ENCODE peak calls at places on chromosome 18, in nine cellular contexts. L is mucosa of descending colon; Q is fibroblast of the aortic adventitia; G is GM12865; U is CD8-positive, alpha-beta T cell; Z is adrenal gland; A is PC-9; D is HCT116; H is fibroblast of lung. E is an unnamed sample.
A peak's percentile ranks its signal among the peaks of the same experiment; 100 is the strongest.

GRCh38 chr18:23135679-23136325 is 517 bp downstream of the CABLES1 start:
- DNase-seq in U (no peak), H (no peak), G (peak; percentile 53), Z (no peak), L (peak; percentile 70), Q (no peak), A (no peak), D (no peak), E (no peak)

GRCh38 chr18:35835366-35835765 is 137.1 kb upstream of the RMP24 start:
- DNase-seq in U (no peak), L (no peak), H (no peak), Z (no peak), Q (no peak), G (no peak), A (no peak), D (no peak), E (no peak)

GRCh38 chr18:45793295-45793965 is 32.0 kb upstream of the SIGLEC15 start:
- DNase-seq in A (peak; percentile 100), H (peak; percentile 85), L (no peak), U (no peak), D (peak; percentile 75), G (peak; percentile 43), Q (peak; percentile 90), Z (peak; percentile 27), E (peak; percentile 90)

GRCh38 chr18:23191952-23192662 is 56.8 kb downstream of the CABLES1 start:
- DNase-seq in Q (peak; percentile 76), H (peak; percentile 76), L (peak; percentile 53), U (no peak), D (no peak), Z (peak; percentile 61), A (no peak), G (peak; percentile 28), E (peak; percentile 70)

GRCh38 chr18:77106331-77106730 is 26.3 kb downstream of the MBP start:
- DNase-seq in D (no peak), H (no peak), G (peak; percentile 71), A (no peak), Z (no peak), U (peak; percentile 73), L (no peak), Q (no peak), E (no peak)

GRCh38 chr18:44777429-44778192 is 96.9 kb downstream of the SETBP1 start:
- DNase-seq in L (no peak), H (no peak), G (no peak), Q (peak; percentile 49), D (no peak), A (no peak), U (no peak), Z (no peak), E (no peak)

GRCh38 chr18:54223568-54224241 is 764 bp downstream of the MBD2 start:
- DNase-seq in D (peak; percentile 59), A (peak; percentile 77), H (peak; percentile 92), G (peak; percentile 77), Z (peak; percentile 80), U (peak; percentile 8), L (peak; percentile 67), Q (peak; percentile 96), E (peak; percentile 97)

GRCh38 chr18:44887227-44887631 is 206.5 kb downstream of the SETBP1 start:
- DNase-seq in A (peak; percentile 66), Z (no peak), H (no peak), Q (peak; percentile 61), D (no peak), G (peak; percentile 68), U (no peak), L (no peak), E (peak; percentile 87)

GRCh38 chr18:78722959-78723706 is 256.5 kb upstream of the SALL3 start:
- DNase-seq in Z (no peak), H (no peak), Q (no peak), G (no peak), D (no peak), A (no peak), U (no peak), L (no peak), E (no peak)

GRCh38 chr18:11944786-11945185 is 36.5 kb upstream of the IMPA2 start:
- DNase-seq in U (no peak), A (no peak), L (no peak), D (no peak), Z (no peak), G (no peak), Q (no peak), H (no peak), E (no peak)

DNA sequence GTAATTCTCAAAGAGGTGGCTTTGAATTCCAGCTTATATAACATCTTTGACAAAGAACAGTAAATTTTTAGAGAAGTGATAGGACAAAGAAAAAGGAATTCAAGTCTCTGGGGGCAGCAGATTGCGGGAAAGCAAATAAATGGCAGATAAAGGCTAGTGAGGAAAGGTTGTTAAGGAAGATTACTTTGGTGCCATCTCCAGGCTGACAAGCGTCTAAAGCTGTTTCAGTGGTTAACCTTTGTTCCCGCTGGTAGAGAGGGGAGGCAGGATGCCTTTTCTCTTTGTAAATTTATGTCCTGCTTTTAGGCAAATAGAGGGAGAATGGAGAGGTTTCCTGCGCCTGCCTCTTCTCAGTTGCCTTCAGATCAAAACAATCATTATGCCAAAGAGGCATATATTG is 431.2 kb upstream of the CHST9 start:
- DNase-seq in U (no peak), A (no peak), Q (no peak), H (no peak), Z (no peak), L (no peak), G (no peak), D (no peak), E (no peak)
- H3K4me3 ChIP-seq in U (no peak overlapping the region), A (no peak overlapping the region), Q (no peak overlapping the region), H (no peak overlapping the region), Z (no peak overlapping the region), L (no peak overlapping the region), G (no peak overlapping the region), D (no peak overlapping the region), E (no peak overlapping the region)

GRCh38 chr18:62301322-62301721 is 23.8 kb upstream of the TNFRSF11A start:
- DNase-seq in Z (no peak), H (no peak), U (no peak), D (no peak), L (no peak), G (no peak), Q (no peak), A (no peak), E (no peak)

GRCh38 chr18:62300359-62300963 is 24.6 kb upstream of the TNFRSF11A start:
- DNase-seq in H (no peak), U (no peak), Q (no peak), A (no peak), Z (no peak), L (no peak), G (no peak), D (no peak), E (no peak)
- TF ChIP-seq CTCF in H (no peak), U (no peak), Q (no peak), A (no peak), Z (no peak), L (no peak), G (no peak), D (no peak), E (no peak)

DNA sequence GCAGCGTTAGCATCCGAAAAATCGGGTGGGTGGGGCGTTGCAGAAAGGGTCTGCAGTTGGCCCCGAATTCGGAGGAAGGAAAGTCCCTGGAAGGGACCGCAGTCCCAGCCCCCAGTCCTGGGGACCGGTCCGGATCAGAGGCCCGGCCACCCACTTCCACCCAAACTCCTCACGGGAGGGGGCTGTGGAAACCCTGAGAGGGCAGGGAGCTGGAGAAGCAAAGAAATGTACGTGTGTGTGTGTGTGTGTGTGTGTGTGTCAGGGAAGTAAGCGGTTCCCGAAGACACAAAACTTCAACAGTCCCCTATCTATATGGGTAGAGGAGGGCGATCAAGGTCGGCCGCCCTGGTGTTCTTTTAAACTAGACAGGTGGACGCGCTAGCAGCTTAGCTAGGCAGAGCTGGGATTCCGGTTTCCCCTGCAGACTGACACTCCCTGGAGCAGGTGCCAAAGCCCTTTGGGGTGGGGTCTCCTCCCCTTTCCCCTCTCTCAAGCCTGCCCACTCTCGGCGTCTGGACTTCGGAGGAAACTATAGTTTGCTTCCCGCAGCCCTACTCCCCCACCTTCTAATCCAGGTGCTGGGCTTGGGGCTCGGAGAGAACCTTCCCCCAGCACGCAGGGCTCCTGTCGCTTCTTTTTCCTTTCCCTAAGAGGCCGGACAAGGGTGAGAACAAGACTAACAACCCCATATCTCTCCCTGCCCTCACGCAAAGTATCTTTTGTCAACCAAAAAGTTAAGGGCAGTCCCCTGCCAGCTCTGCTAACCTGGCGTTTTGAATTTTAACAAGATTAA is 4.8 kb upstream of the ONECUT2 start:
- DNase-seq in H (no peak), D (no peak), U (no peak), A (no peak), Z (no peak), G (no peak), Q (no peak), L (no peak), E (no peak)
- H3K4me3 ChIP-seq in H (no peak overlapping the region), D (no peak overlapping the region), U (no peak overlapping the region), A (no peak overlapping the region), Z (peak overlapping the region; percentile 18), G (no peak overlapping the region), Q (no peak overlapping the region), L (no peak overlapping the region), E (no peak overlapping the region)

GRCh38 chr18:50986360-50987087 is 18.7 kb downstream of the ELAC1 start:
- DNase-seq in H (no peak), Z (no peak), L (no peak), G (no peak), U (no peak), Q (peak; percentile 45), D (no peak), A (peak; percentile 50), E (peak; percentile 73)

GRCh38 chr18:50982086-50982801 is 14.4 kb downstream of the ELAC1 start:
- DNase-seq in L (peak; percentile 39), Q (no peak), A (no peak), Z (no peak), H (no peak), U (no peak), D (no peak), G (no peak), E (no peak)

GRCh38 chr18:50987261-50987660 is 19.4 kb downstream of the ELAC1 start:
- DNase-seq in A (no peak), U (no peak), H (no peak), G (no peak), D (no peak), Z (no peak), Q (peak; percentile 19), L (no peak), E (no peak)

GRCh38 chr18:50981381-50981780 is 13.5 kb downstream of the ELAC1 start:
- DNase-seq in H (no peak), L (no peak), D (no peak), A (peak; percentile 87), U (no peak), G (no peak), Z (no peak), Q (no peak), E (no peak)

GRCh38 chr18:50982802-50983179 is 15.0 kb downstream of the ELAC1 start:
- DNase-seq in A (no peak), D (no peak), Z (no peak), U (no peak), L (no peak), Q (peak; percentile 14), H (peak; percentile 46), G (no peak), E (peak; percentile 48)
- TF ChIP-seq CTCF in A (no peak), D (peak; percentile 13), Z (no peak), U (no peak), L (no peak), Q (peak; percentile 14), H (peak; percentile 19), G (no peak), E (peak; percentile 29)

GRCh38 chr18:32056613-32057358 is 34.9 kb upstream of the RNF138 start:
- DNase-seq in G (no peak), H (no peak), Z (no peak), L (no peak), U (no peak), A (no peak), D (no peak), Q (no peak), E (no peak)
- H3K4me3 ChIP-seq in G (no peak overlapping the region), H (no peak overlapping the region), Z (no peak overlapping the region), L (no peak overlapping the region), U (no peak overlapping the region), A (no peak overlapping the region), D (no peak overlapping the region), Q (no peak overlapping the region), E (no peak overlapping the region)

GRCh38 chr18:49861659-49862058 is 48.3 kb upstream of the ACAA2 start:
- DNase-seq in H (peak; percentile 7), Q (no peak), A (no peak), G (peak; percentile 15), Z (no peak), D (no peak), L (no peak), U (no peak), E (peak; percentile 8)
- TF ChIP-seq CTCF in H (peak; percentile 25), Q (peak; percentile 32), A (peak; percentile 61), G (peak; percentile 34), Z (peak; percentile 24), D (peak; percentile 39), L (no peak), U (peak; percentile 50), E (peak; percentile 37)